ENCODE peak calls at places on chromosomes 13 and 19, in nine cellular contexts. M is endothelial cell, C is NCI-H1694 treated with DMSO at 0.1 percent for 48 hours, Q is COR-L47, D is HEK293T, B is RWPE1, N is NCI-H2029 treated with DMSO at 0.1 percent for 48 hours, Z is heart right ventricle, F is putamen. O is an unnamed sample.

GRCh38 chr13:49679244-49679643 is 12.0 kb downstream of the EBPL start:
- DNase-seq in M (no peak), F (no peak), Z (no peak), C (no peak), N (no peak), Q (no peak), D (no peak), B (no peak), O (no peak)

GRCh38 chr13:23347601-23348000 is 85.9 kb downstream of the SACS start:
- DNase-seq in N (no peak), M (no peak), Z (no peak), B (no peak), C (no peak), F (no peak), D (no peak), Q (no peak), O (no peak)

GRCh38 chr19:18468930-18469244 is 31.0 kb upstream of the ISYNA1 start:
- DNase-seq in Z (no peak), Q (no peak), M (no peak), D (no peak), N (no peak), B (no peak), C (no peak), F (no peak), O (no peak)

GRCh38 chr19:3441089-3441985 is 39.0 kb downstream of the SMIM24 start:
- DNase-seq in Z (no peak), M (no peak), N (no peak), D (no peak), B (no peak), C (no peak), F (no peak), Q (no peak), O (no peak)

GRCh38 chr13:112892759-112893569 is 76.0 kb upstream of the MCF2L start:
- DNase-seq in M (no peak), Z (no peak), F (no peak), D (no peak), Q (peak), N (no peak), C (no peak), B (no peak), O (peak)

GRCh38 chr13:51829236-51829899 is 15.6 kb downstream of the TMEM272 start:
- DNase-seq in N (no peak), C (peak), D (no peak), Q (no peak), Z (no peak), M (no peak), B (no peak), F (no peak), O (peak)

GRCh38 chr19:15337202-15337601 is 4.9 kb upstream of the BRD4 start:
- DNase-seq in M (no peak), F (no peak), Q (no peak), D (no peak), N (no peak), B (no peak), Z (no peak), C (no peak), O (no peak)

GRCh38 chr13:108700421-108701170 is 71.2 kb downstream of the MYO16 start:
- DNase-seq in C (no peak), D (no peak), M (no peak), F (no peak), N (no peak), Z (no peak), Q (no peak), B (peak), O (no peak)

GRCh38 chr13:85738696-85739320 is 60.4 kb downstream of the SLITRK6 start:
- DNase-seq in N (no peak), Q (no peak), C (no peak), B (no peak), D (no peak), M (no peak), F (no peak), Z (no peak), O (no peak)

GRCh38 chr13:47869780-47870179 is 131.3 kb downstream of the SUCLA2 start:
- DNase-seq in D (no peak), Z (no peak), N (no peak), C (no peak), F (no peak), B (no peak), Q (no peak), M (no peak), O (no peak)

GRCh38 chr19:13315495-13315894 is 165.3 kb downstream of the IER2 start:
- DNase-seq in F (no peak), D (no peak), Q (no peak), Z (no peak), N (no peak), B (no peak), C (no peak), M (no peak), O (no peak)

GRCh38 chr13:93878675-93879074 is 600.8 kb downstream of the DCT start:
- DNase-seq in B (no peak), Q (no peak), M (no peak), N (no peak), Z (no peak), F (no peak), C (no peak), D (no peak), O (no peak)

GRCh38 chr13:32491028-32491427 is 47.6 kb downstream of the N4BP2L2 start:
- DNase-seq in N (no peak), B (no peak), F (no peak), Z (no peak), C (no peak), Q (no peak), D (no peak), M (no peak), O (no peak)

GRCh38 chr19:6185093-6185824 is 49.8 kb downstream of the ACSBG2 start:
- DNase-seq in Q (no peak), Z (no peak), M (no peak), F (no peak), D (no peak), B (no peak), N (no peak), C (no peak), O (no peak)

GRCh38 chr13:19062019-19062646 is 119.5 kb downstream of the TUBA3C start:
- DNase-seq in B (no peak), Q (no peak), D (no peak), C (no peak), F (no peak), Z (no peak), N (no peak), M (no peak), O (no peak)

GRCh38 chr13:80379245-80379644 is 38.3 kb upstream of the SPRY2 start:
- DNase-seq in Q (no peak), C (no peak), F (no peak), D (no peak), N (no peak), M (no peak), Z (no peak), B (peak), O (no peak)

GRCh38 chr13:113864303-113864890 is 521 bp upstream of the GAS6 start:
- DNase-seq in D (no peak), M (no peak), B (peak), F (no peak), C (no peak), Q (no peak), N (no peak), Z (no peak), O (peak)

GRCh38 chr13:48562296-48563066 is 29.6 kb upstream of the RCBTB2 start:
- DNase-seq in N (no peak), Z (no peak), Q (no peak), M (no peak), C (no peak), F (no peak), D (no peak), B (no peak), O (no peak)

GRCh38 chr19:1882089-1882785 is 3.1 kb downstream of the ABHD17A start:
- DNase-seq in N (no peak), Z (no peak), F (peak), B (no peak), D (no peak), C (no peak), Q (no peak), M (peak), O (no peak)

GRCh38 chr13:25375727-25376358 is 4.1 kb downstream of the ATP8A2 start:
- DNase-seq in C (peak), Q (peak), D (peak), F (no peak), N (peak), Z (no peak), B (peak), M (peak), O (peak)

GRCh38 chr19:35305181-35305580 is 13.2 kb downstream of the MAG start:
- DNase-seq in C (no peak), Q (no peak), D (no peak), B (no peak), M (no peak), Z (no peak), F (no peak), N (no peak), O (no peak)

GRCh38 chr13:96090240-96091101 is 564 bp downstream of the HS6ST3 start:
- DNase-seq in M (peak), Z (peak), B (peak), C (no peak), N (no peak), D (peak), Q (peak), F (no peak), O (no peak)

GRCh38 chr19:10968527-10969081 is 7.8 kb downstream of the SMARCA4 start:
- DNase-seq in F (no peak), C (no peak), D (no peak), N (no peak), Z (no peak), Q (no peak), B (no peak), M (no peak), O (no peak)

GRCh38 chr19:8721334-8721733 is at the start of gene OR2Z1:
- DNase-seq in N (no peak), C (no peak), Z (no peak), D (no peak), Q (no peak), F (no peak), B (no peak), M (no peak), O (no peak)

GRCh38 chr19:14116918-14117578 is 514 bp downstream of the PRKACA start:
- DNase-seq in D (no peak), C (no peak), F (no peak), M (no peak), Q (no peak), Z (peak), N (no peak), B (no peak), O (no peak)

GRCh38 chr13:31012285-31013024 is 80.0 kb downstream of the TEX26 start:
- DNase-seq in Q (peak), N (no peak), B (peak), C (peak), Z (no peak), F (no peak), M (no peak), D (no peak), O (peak)

GRCh38 chr19:15469513-15470297 is 5.4 kb upstream of the RASAL3 start:
- DNase-seq in N (no peak), B (no peak), C (no peak), F (no peak), Z (no peak), M (no peak), Q (no peak), D (no peak), O (no peak)

GRCh38 chr19:41552558-41552957 is 23.4 kb upstream of the CEACAM21 start:
- DNase-seq in N (no peak), Q (no peak), C (no peak), Z (no peak), B (no peak), F (no peak), M (no peak), D (no peak), O (no peak)

O was measured in NCI-H526.